ENCODE peak calls at places on chromosomes 11 and 22, in nine cellular contexts. One of them, this sample, is unnamed.

GRCh38 chr11:41245184-41245583 is 214.3 kb downstream of the LRRC4C start:
- DNase-seq in kidney: peak; percentile 46
- DNase-seq in testis: no peak
- DNase-seq in IMR-90: no peak
- DNase-seq in thoracic aorta: no peak
- DNase-seq in stomach: no peak
- DNase-seq in left ventricle myocardium inferior: no peak
- DNase-seq in CD8-positive, alpha-beta T cell: no peak
- DNase-seq in right atrium auricular region: no peak
- DNase-seq in this sample: no peak

GRCh38 chr11:2533642-2534115 is 88.9 kb downstream of the KCNQ1 start:
- DNase-seq in kidney: peak; percentile 90
- DNase-seq in testis: peak; percentile 51
- DNase-seq in IMR-90: peak; percentile 91
- DNase-seq in thoracic aorta: no peak
- DNase-seq in stomach: peak; percentile 55
- DNase-seq in left ventricle myocardium inferior: peak; percentile 78
- DNase-seq in CD8-positive, alpha-beta T cell: no peak
- DNase-seq in right atrium auricular region: peak; percentile 83
- DNase-seq in this sample: peak; percentile 5

GRCh38 chr22:45785458-45785857 is 113.8 kb downstream of the ATXN10 start:
- DNase-seq in kidney: no peak
- DNase-seq in testis: no peak
- DNase-seq in IMR-90: peak; percentile 44
- DNase-seq in thoracic aorta: no peak
- DNase-seq in stomach: no peak
- DNase-seq in left ventricle myocardium inferior: no peak
- DNase-seq in CD8-positive, alpha-beta T cell: no peak
- DNase-seq in right atrium auricular region: no peak
- DNase-seq in this sample: no peak

GRCh38 chr11:24609778-24610177 is 112.9 kb downstream of the LUZP2 start:
- DNase-seq in kidney: no peak
- DNase-seq in testis: no peak
- DNase-seq in IMR-90: no peak
- DNase-seq in thoracic aorta: no peak
- DNase-seq in stomach: no peak
- DNase-seq in left ventricle myocardium inferior: no peak
- DNase-seq in CD8-positive, alpha-beta T cell: no peak
- DNase-seq in right atrium auricular region: no peak
- DNase-seq in this sample: no peak

GRCh38 chr22:22230438-22230837 is 14.1 kb upstream of the VPREB1 start:
- DNase-seq in kidney: no peak
- DNase-seq in testis: no peak
- DNase-seq in IMR-90: no peak
- DNase-seq in thoracic aorta: no peak
- DNase-seq in stomach: no peak
- DNase-seq in left ventricle myocardium inferior: no peak
- DNase-seq in CD8-positive, alpha-beta T cell: no peak
- DNase-seq in right atrium auricular region: peak; percentile 28
- DNase-seq in this sample: no peak

GRCh38 chr11:68148882-68149281 is 27.7 kb upstream of the CHKA start:
- DNase-seq in kidney: no peak
- DNase-seq in testis: no peak
- DNase-seq in IMR-90: no peak
- DNase-seq in thoracic aorta: no peak
- DNase-seq in stomach: peak; percentile 49
- DNase-seq in left ventricle myocardium inferior: no peak
- DNase-seq in CD8-positive, alpha-beta T cell: no peak
- DNase-seq in right atrium auricular region: no peak
- DNase-seq in this sample: no peak

GRCh38 chr11:6604081-6604626 is 580 bp downstream of the ILK start:
- DNase-seq in kidney: peak; percentile 82
- DNase-seq in testis: peak; percentile 72
- DNase-seq in IMR-90: peak; percentile 70
- DNase-seq in thoracic aorta: no peak
- DNase-seq in stomach: peak; percentile 45
- DNase-seq in left ventricle myocardium inferior: no peak
- DNase-seq in CD8-positive, alpha-beta T cell: peak; percentile 74
- DNase-seq in right atrium auricular region: peak; percentile 71
- DNase-seq in this sample: peak; percentile 50

GRCh38 chr22:42151924-42152635 is 21.5 kb upstream of the CYP2D6 start:
- DNase-seq in kidney: no peak
- DNase-seq in testis: no peak
- DNase-seq in IMR-90: no peak
- DNase-seq in thoracic aorta: no peak
- DNase-seq in stomach: no peak
- DNase-seq in left ventricle myocardium inferior: no peak
- DNase-seq in CD8-positive, alpha-beta T cell: no peak
- DNase-seq in right atrium auricular region: no peak
- DNase-seq in this sample: no peak

GRCh38 chr22:46240073-46240472 is 10.0 kb downstream of the CDPF1 start:
- DNase-seq in kidney: no peak
- DNase-seq in testis: no peak
- DNase-seq in IMR-90: no peak
- DNase-seq in thoracic aorta: no peak
- DNase-seq in stomach: no peak
- DNase-seq in left ventricle myocardium inferior: no peak
- DNase-seq in CD8-positive, alpha-beta T cell: no peak
- DNase-seq in right atrium auricular region: no peak
- DNase-seq in this sample: no peak

GRCh38 chr11:97833412-97833811 is 1187.3 kb upstream of the CNTN5 start:
- DNase-seq in kidney: no peak
- DNase-seq in testis: no peak
- DNase-seq in IMR-90: no peak
- DNase-seq in thoracic aorta: no peak
- DNase-seq in stomach: no peak
- DNase-seq in left ventricle myocardium inferior: no peak
- DNase-seq in CD8-positive, alpha-beta T cell: no peak
- DNase-seq in right atrium auricular region: no peak
- DNase-seq in this sample: no peak

GRCh38 chr11:1546077-1546535 is 26.0 kb downstream of the DUSP8 start:
- DNase-seq in kidney: peak; percentile 83
- DNase-seq in testis: no peak
- DNase-seq in IMR-90: no peak
- DNase-seq in thoracic aorta: no peak
- DNase-seq in stomach: no peak
- DNase-seq in left ventricle myocardium inferior: no peak
- DNase-seq in CD8-positive, alpha-beta T cell: no peak
- DNase-seq in right atrium auricular region: no peak
- DNase-seq in this sample: no peak

GRCh38 chr11:68127791-68128681 is 6.8 kb upstream of the CHKA start:
- DNase-seq in kidney: peak; percentile 90
- DNase-seq in testis: peak; percentile 77
- DNase-seq in IMR-90: peak; percentile 40
- DNase-seq in thoracic aorta: no peak
- DNase-seq in stomach: peak; percentile 90
- DNase-seq in left ventricle myocardium inferior: peak; percentile 46
- DNase-seq in CD8-positive, alpha-beta T cell: no peak
- DNase-seq in right atrium auricular region: no peak
- DNase-seq in this sample: no peak

GRCh38 chr11:15471028-15471708 is 356.4 kb downstream of the INSC start:
- DNase-seq in kidney: no peak
- DNase-seq in testis: no peak
- DNase-seq in IMR-90: no peak
- DNase-seq in thoracic aorta: no peak
- DNase-seq in stomach: no peak
- DNase-seq in left ventricle myocardium inferior: no peak
- DNase-seq in CD8-positive, alpha-beta T cell: no peak
- DNase-seq in right atrium auricular region: no peak
- DNase-seq in this sample: peak; percentile 10

GRCh38 chr11:33946930-33947329 is 55.1 kb upstream of the LMO2 start:
- DNase-seq in kidney: no peak
- DNase-seq in testis: no peak
- DNase-seq in IMR-90: no peak
- DNase-seq in thoracic aorta: no peak
- DNase-seq in stomach: no peak
- DNase-seq in left ventricle myocardium inferior: no peak
- DNase-seq in CD8-positive, alpha-beta T cell: no peak
- DNase-seq in right atrium auricular region: no peak
- DNase-seq in this sample: no peak

GRCh38 chr11:128734439-128735224 is 40.8 kb downstream of the FLI1 start:
- DNase-seq in kidney: no peak
- DNase-seq in testis: peak; percentile 65
- DNase-seq in IMR-90: no peak
- DNase-seq in thoracic aorta: no peak
- DNase-seq in stomach: peak; percentile 50
- DNase-seq in left ventricle myocardium inferior: peak; percentile 36
- DNase-seq in CD8-positive, alpha-beta T cell: no peak
- DNase-seq in right atrium auricular region: peak; percentile 67
- DNase-seq in this sample: no peak

GRCh38 chr22:37560682-37561208 is 465 bp downstream of the CDC42EP1 start:
- DNase-seq in kidney: peak; percentile 91
- DNase-seq in testis: no peak
- DNase-seq in IMR-90: peak; percentile 53
- DNase-seq in thoracic aorta: no peak
- DNase-seq in stomach: no peak
- DNase-seq in left ventricle myocardium inferior: peak; percentile 69
- DNase-seq in CD8-positive, alpha-beta T cell: no peak
- DNase-seq in right atrium auricular region: no peak
- DNase-seq in this sample: no peak
- H3K4me1 ChIP-seq in kidney: peaks cover 53% of the 10 kb centered on the region
- H3K4me1 ChIP-seq in testis: peaks cover 39% of the 10 kb centered on the region
- H3K4me1 ChIP-seq in IMR-90: peaks cover 29% of the 10 kb centered on the region
- H3K4me1 ChIP-seq in thoracic aorta: peaks cover 37% of the 10 kb centered on the region
- H3K4me1 ChIP-seq in stomach: peaks cover 84% of the 10 kb centered on the region
- H3K4me1 ChIP-seq in left ventricle myocardium inferior: peaks cover 92% of the 10 kb centered on the region
- H3K4me1 ChIP-seq in CD8-positive, alpha-beta T cell: peaks cover 21% of the 10 kb centered on the region
- H3K4me1 ChIP-seq in right atrium auricular region: peaks cover 72% of the 10 kb centered on the region
- H3K4me1 ChIP-seq in this sample: no peaks in the 10 kb centered on the region

DNA sequence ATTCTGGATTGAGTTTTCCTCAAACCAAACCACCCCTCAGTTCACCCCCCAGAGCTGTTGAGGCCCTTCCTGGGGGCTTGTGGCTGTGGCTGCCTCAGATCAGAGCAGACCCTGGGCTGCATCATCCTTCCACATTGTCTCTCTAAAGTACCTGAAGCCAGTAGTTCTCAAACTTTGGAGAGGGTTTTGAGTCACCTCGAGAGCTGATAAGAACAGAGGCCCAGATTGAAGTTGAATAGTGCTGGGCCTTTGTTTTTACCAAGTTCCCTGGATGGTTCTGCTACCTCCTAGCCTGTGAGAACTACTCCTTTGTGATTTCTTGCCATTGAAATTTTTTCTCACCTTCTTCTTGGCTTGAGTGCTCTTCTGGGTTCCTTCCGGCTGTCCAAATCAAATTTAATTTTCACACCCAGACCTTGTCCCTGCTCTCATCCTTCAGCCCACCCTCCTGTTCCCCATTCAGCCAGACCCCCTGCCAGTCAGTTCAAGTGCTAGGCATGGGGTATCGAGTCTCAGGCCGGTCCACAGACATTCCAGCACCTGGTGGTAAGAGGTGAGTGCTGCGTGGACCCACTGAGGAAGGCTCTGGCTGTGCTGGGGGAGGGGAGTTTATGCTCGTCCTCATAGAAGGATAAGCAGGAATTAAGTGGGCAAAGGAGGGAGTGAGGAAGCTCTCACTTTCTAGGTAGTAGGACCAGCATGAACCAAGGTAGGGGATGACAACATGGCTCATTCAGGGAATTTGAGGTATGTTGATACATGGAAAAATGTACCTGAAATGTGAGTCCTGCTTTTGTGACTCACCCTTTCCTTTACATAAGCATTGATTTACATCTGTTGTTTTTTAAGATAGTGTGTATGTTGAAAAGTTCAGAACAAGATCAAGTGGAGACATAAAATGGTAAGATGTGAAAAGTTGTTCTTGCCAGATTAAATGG is 116.5 kb downstream of the PTPRJ start:
- DNase-seq in kidney: no peak
- DNase-seq in testis: no peak
- DNase-seq in IMR-90: peak; percentile 39
- DNase-seq in thoracic aorta: no peak
- DNase-seq in stomach: no peak
- DNase-seq in left ventricle myocardium inferior: no peak
- DNase-seq in CD8-positive, alpha-beta T cell: peak; percentile 17
- DNase-seq in right atrium auricular region: peak; percentile 44
- DNase-seq in this sample: no peak
- TF ChIP-seq CTCF in kidney: no peak
- TF ChIP-seq CTCF in testis: no peak
- TF ChIP-seq CTCF in IMR-90: no peak
- TF ChIP-seq CTCF in thoracic aorta: no peak
- TF ChIP-seq CTCF in stomach: no peak
- TF ChIP-seq CTCF in left ventricle myocardium inferior: no peak
- TF ChIP-seq CTCF in CD8-positive, alpha-beta T cell: no peak
- TF ChIP-seq CTCF in right atrium auricular region: no peak
- TF ChIP-seq CTCF in this sample: no peak

GRCh38 chr11:114190630-114191029 is 105.6 kb upstream of the NNMT start:
- DNase-seq in kidney: no peak
- DNase-seq in testis: no peak
- DNase-seq in IMR-90: no peak
- DNase-seq in thoracic aorta: no peak
- DNase-seq in stomach: no peak
- DNase-seq in left ventricle myocardium inferior: no peak
- DNase-seq in CD8-positive, alpha-beta T cell: no peak
- DNase-seq in right atrium auricular region: no peak
- DNase-seq in this sample: no peak

GRCh38 chr11:114187173-114187572 is 109.0 kb upstream of the NNMT start:
- DNase-seq in kidney: no peak
- DNase-seq in testis: no peak
- DNase-seq in IMR-90: no peak
- DNase-seq in thoracic aorta: no peak
- DNase-seq in stomach: no peak
- DNase-seq in left ventricle myocardium inferior: no peak
- DNase-seq in CD8-positive, alpha-beta T cell: no peak
- DNase-seq in right atrium auricular region: no peak
- DNase-seq in this sample: no peak

GRCh38 chr11:114185436-114185835 is 110.8 kb upstream of the NNMT start:
- DNase-seq in kidney: no peak
- DNase-seq in testis: no peak
- DNase-seq in IMR-90: no peak
- DNase-seq in thoracic aorta: no peak
- DNase-seq in stomach: no peak
- DNase-seq in left ventricle myocardium inferior: no peak
- DNase-seq in CD8-positive, alpha-beta T cell: no peak
- DNase-seq in right atrium auricular region: no peak
- DNase-seq in this sample: no peak

GRCh38 chr11:114191893-114192292 is 104.3 kb upstream of the NNMT start:
- DNase-seq in kidney: no peak
- DNase-seq in testis: no peak
- DNase-seq in IMR-90: no peak
- DNase-seq in thoracic aorta: no peak
- DNase-seq in stomach: no peak
- DNase-seq in left ventricle myocardium inferior: no peak
- DNase-seq in CD8-positive, alpha-beta T cell: no peak
- DNase-seq in right atrium auricular region: no peak
- DNase-seq in this sample: no peak

GRCh38 chr11:114188851-114189570 is 107.2 kb upstream of the NNMT start:
- DNase-seq in kidney: no peak
- DNase-seq in testis: no peak
- DNase-seq in IMR-90: no peak
- DNase-seq in thoracic aorta: no peak
- DNase-seq in stomach: no peak
- DNase-seq in left ventricle myocardium inferior: no peak
- DNase-seq in CD8-positive, alpha-beta T cell: no peak
- DNase-seq in right atrium auricular region: no peak
- DNase-seq in this sample: no peak
- H3K4me1 ChIP-seq in kidney: peaks cover 1% of the 10 kb centered on the region
- H3K4me1 ChIP-seq in testis: peaks cover 3% of the 10 kb centered on the region
- H3K4me1 ChIP-seq in IMR-90: no peaks in the 10 kb centered on the region
- H3K4me1 ChIP-seq in thoracic aorta: peaks cover 30% of the 10 kb centered on the region
- H3K4me1 ChIP-seq in stomach: peaks cover 63% of the 10 kb centered on the region
- H3K4me1 ChIP-seq in left ventricle myocardium inferior: peaks cover 74% of the 10 kb centered on the region
- H3K4me1 ChIP-seq in CD8-positive, alpha-beta T cell: peaks cover 6% of the 10 kb centered on the region
- H3K4me1 ChIP-seq in right atrium auricular region: peaks cover 38% of the 10 kb centered on the region
- H3K4me1 ChIP-seq in this sample: no peaks in the 10 kb centered on the region

GRCh38 chr11:29019960-29020683 is 911.9 kb downstream of the METTL15 start:
- DNase-seq in kidney: no peak
- DNase-seq in testis: no peak
- DNase-seq in IMR-90: peak; percentile 66
- DNase-seq in thoracic aorta: no peak
- DNase-seq in stomach: no peak
- DNase-seq in left ventricle myocardium inferior: no peak
- DNase-seq in CD8-positive, alpha-beta T cell: no peak
- DNase-seq in right atrium auricular region: no peak
- DNase-seq in this sample: peak; percentile 16
- TF ChIP-seq CTCF in kidney: peak; percentile 13
- TF ChIP-seq CTCF in testis: no peak
- TF ChIP-seq CTCF in IMR-90: peak; percentile 63
- TF ChIP-seq CTCF in thoracic aorta: no peak
- TF ChIP-seq CTCF in stomach: no peak
- TF ChIP-seq CTCF in left ventricle myocardium inferior: no peak
- TF ChIP-seq CTCF in CD8-positive, alpha-beta T cell: no peak
- TF ChIP-seq CTCF in right atrium auricular region: no peak
- TF ChIP-seq CTCF in this sample: peak; percentile 60

This sample was measured in BE2C.